ENCODE peak calls at places on chromosomes 3 and 15, in four cellular contexts. S is gastrocnemius medialis; D is CD4-positive, alpha-beta memory T cell; W is HCT116. Z is an unnamed sample.

GRCh38 chr3:50170689-50171088 is 15.6 kb downstream of the SEMA3F start:
- DNase-seq in S (no peak), D (no peak), W (no peak), Z (no peak)

GRCh38 chr3:111352585-111352984 is 189.4 kb upstream of the CD96 start:
- DNase-seq in S (no peak), D (no peak), W (no peak), Z (peak)

GRCh38 chr15:48794697-48795134 is 16.2 kb downstream of the CEP152 start:
- DNase-seq in S (no peak), D (no peak), W (no peak), Z (no peak)

GRCh38 chr15:80854104-80854503 is 74.9 kb downstream of the CEMIP start:
- DNase-seq in S (no peak), D (no peak), W (no peak), Z (no peak)

GRCh38 chr3:50599115-50599715 is 12.4 kb downstream of the CISH start:
- DNase-seq in S (no peak), D (no peak), W (no peak), Z (no peak)

GRCh38 chr15:41603941-41604660 is 45.1 kb downstream of the TYRO3 start:
- DNase-seq in S (peak), D (peak), W (peak), Z (peak)

GRCh38 chr3:42707620-42708355 is 5.2 kb upstream of the HHATL start:
- DNase-seq in S (no peak), D (no peak), W (no peak), Z (no peak)

GRCh38 chr3:131733086-131733841 is 230.5 kb upstream of the MRPL3 start:
- DNase-seq in S (no peak), D (no peak), W (no peak), Z (no peak)

GRCh38 chr3:98110191-98110908 is 20.2 kb upstream of the OR5H1 start:
- DNase-seq in S (no peak), D (no peak), W (no peak), Z (no peak)

GRCh38 chr3:46472056-46472455 is 7.4 kb upstream of the LTF start:
- DNase-seq in S (no peak), D (no peak), W (no peak), Z (no peak)

GRCh38 chr3:171772427-171773056 is 37.7 kb downstream of the PLD1 start:
- DNase-seq in S (peak), D (peak), W (peak), Z (peak)

GRCh38 chr3:152307829-152308474 is 39.2 kb downstream of the MBNL1 start:
- DNase-seq in S (no peak), D (no peak), W (no peak), Z (no peak)

GRCh38 chr3:5056005-5056391 is 66.1 kb upstream of the ARL8B start:
- DNase-seq in S (peak), D (no peak), W (no peak), Z (no peak)

GRCh38 chr3:99394831-99395733 is 243.3 kb upstream of the COL8A1 start:
- DNase-seq in S (no peak), D (no peak), W (no peak), Z (peak)

GRCh38 chr3:20039082-20039764 is 1.0 kb upstream of the KAT2B start:
- DNase-seq in S (no peak), D (peak), W (no peak), Z (peak)
- H3K27ac ChIP-seq in S (peak), D (peak), W (no peak), Z (peak)

DNA sequence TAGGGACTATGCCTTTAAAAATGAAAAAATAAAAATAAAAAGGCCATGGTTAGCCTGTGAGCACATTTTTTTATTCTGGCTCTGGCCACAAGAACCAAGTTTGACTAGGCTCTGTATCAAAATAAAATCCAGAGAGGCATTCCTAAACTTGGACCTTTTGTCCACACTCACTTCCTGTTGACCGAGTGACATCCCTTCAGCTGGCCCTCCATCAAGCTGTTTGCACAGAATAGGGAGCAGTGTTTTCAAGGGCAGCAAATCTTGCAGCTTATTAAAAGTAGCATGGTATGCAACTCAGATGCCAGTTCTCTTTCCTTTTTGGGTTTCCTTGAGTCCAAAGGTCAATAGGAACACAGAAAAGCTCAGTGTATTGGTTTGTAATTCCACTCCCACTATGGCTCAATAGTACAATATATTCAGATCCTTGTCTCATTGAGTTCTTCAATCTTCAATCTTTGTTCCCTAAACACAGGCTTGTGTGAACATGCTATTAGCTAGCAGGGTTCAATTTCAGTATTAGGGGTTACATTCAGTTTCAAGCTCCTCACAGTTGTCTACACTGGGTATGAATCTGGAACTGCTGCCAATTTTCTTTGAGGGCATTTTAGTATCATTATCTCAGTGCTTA is 244.5 kb downstream of the RBMS3 start:
- DNase-seq in S (peak), D (no peak), W (no peak), Z (no peak)
- H3K27ac ChIP-seq in S (peak), D (no peak), W (no peak), Z (peak)

GRCh38 chr15:40054056-40054745 is 15.2 kb upstream of the SRP14 start:
- DNase-seq in S (no peak), D (no peak), W (no peak), Z (no peak)
- H3K27ac ChIP-seq in S (peak), D (no peak), W (no peak), Z (no peak)

GRCh38 chr3:121018917-121019321 is 110.9 kb downstream of the STXBP5L start:
- DNase-seq in S (no peak), D (no peak), W (no peak), Z (no peak)
- H3K27ac ChIP-seq in S (no peak), D (no peak), W (no peak), Z (no peak)

GRCh38 chr3:69294014-69294771 is 91.7 kb downstream of the FRMD4B start:
- DNase-seq in S (no peak), D (no peak), W (no peak), Z (peak)
- H3K27ac ChIP-seq in S (no peak), D (no peak), W (no peak), Z (peak)

GRCh38 chr3:18008706-18009363 is 266.4 kb upstream of the TBC1D5 start:
- DNase-seq in S (no peak), D (no peak), W (no peak), Z (peak)
- H3K27ac ChIP-seq in S (no peak), D (no peak), W (no peak), Z (no peak)

GRCh38 chr3:129626744-129627349 is 20.4 kb upstream of the PLXND1 start:
- DNase-seq in S (peak), D (peak), W (peak), Z (peak)

GRCh38 chr3:129627350-129628168 is 21.1 kb upstream of the PLXND1 start:
- DNase-seq in S (peak), D (peak), W (peak), Z (peak)

GRCh38 chr3:129624347-129625070 is 18.0 kb upstream of the PLXND1 start:
- DNase-seq in S (no peak), D (no peak), W (no peak), Z (no peak)

GRCh38 chr3:129623447-129624118 is 17.1 kb upstream of the PLXND1 start:
- DNase-seq in S (no peak), D (no peak), W (no peak), Z (no peak)

DNA sequence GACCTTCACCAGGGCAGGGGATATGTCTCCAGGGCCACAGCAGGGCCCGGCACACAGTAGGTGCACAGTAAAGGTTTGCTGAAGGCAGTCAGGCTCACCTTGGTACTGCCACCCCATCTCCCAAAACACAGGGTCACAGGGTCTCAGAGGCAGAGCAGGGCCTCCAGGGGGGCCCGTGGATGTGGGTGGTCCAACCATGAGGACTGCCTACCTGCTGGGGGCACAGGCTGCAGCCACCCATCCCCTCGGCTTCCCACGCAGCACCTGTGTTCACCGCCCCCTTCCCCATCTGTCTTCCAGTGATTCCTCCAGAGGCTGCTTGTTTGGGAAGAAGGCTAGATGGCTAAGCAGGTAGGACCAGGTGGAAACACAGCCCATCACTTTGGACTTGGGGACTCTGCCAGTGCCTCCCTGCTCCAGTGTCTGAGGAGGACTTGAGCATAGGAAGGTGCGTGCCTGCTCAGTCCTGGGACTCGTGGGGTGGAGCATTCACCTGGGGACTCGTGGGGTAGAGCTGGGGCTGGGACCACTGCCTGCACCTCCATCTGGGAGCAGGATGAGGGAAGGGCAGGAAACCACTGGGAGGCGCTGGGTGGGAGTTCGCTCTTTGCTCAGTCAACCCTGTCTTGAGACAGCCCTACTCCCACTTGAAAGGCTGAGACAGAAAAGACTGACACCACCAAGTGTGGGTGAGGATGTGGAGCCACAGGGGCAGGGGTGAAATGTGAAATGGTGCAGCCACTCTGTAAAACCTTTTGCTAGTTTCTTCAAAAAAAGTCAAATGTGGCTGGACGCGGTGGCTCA is 18.8 kb upstream of the PLXND1 start:
- DNase-seq in S (no peak), D (no peak), W (no peak), Z (no peak)
- H3K27ac ChIP-seq in S (peak), D (no peak), W (peak), Z (no peak)

GRCh38 chr15:95327661-95328060 is 1002.8 kb upstream of the NR2F2 start:
- DNase-seq in S (no peak), D (no peak), W (no peak), Z (no peak)
- H3K27ac ChIP-seq in S (peak), D (no peak), W (no peak), Z (no peak)

GRCh38 chr3:16109929-16110328 is 64.6 kb upstream of the GALNT15 start:
- DNase-seq in S (no peak), D (no peak), W (no peak), Z (no peak)

GRCh38 chr3:16113704-16114103 is 60.8 kb upstream of the GALNT15 start:
- DNase-seq in S (peak), D (no peak), W (no peak), Z (no peak)

GRCh38 chr3:16114381-16114916 is 60.0 kb upstream of the GALNT15 start:
- DNase-seq in S (no peak), D (no peak), W (no peak), Z (no peak)

GRCh38 chr3:16114930-16115329 is 59.5 kb upstream of the GALNT15 start:
- DNase-seq in S (no peak), D (no peak), W (no peak), Z (no peak)

DNA sequence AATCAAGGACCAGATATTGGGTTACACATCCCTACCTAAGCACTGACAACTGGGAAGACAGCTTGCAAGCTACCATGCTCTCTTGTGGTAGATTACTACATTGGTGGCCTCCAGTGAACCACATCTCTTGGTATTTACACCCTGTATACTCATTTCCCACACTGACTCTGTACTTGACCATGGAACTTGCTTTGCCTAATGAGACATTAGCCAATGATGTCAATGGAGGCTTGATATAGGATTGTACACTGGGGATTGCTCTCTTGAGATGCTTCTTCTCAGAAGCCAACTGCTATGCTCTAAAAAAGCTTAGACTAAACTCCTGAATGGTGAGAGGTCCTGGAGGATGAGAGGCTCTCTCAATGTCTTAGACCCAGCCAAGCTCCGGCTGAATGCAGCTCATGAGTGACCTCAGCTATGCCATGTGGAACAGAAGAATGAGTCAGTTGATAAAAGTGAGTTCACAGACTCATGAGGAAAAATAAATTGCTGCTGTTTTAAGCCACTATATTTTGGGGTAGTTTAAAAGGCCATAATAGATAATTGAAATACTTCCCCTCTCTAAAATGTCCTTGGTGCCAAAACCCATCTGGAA is 61.5 kb upstream of the GALNT15 start:
- DNase-seq in S (no peak), D (no peak), W (no peak), Z (peak)
- H3K27ac ChIP-seq in S (peak), D (no peak), W (no peak), Z (no peak)

Z was measured in cardiac muscle cell.